ENCODE peak calls at places on chromosome 1, in seven cellular contexts. One of them, this sample, is unnamed.

GRCh38 chr1:223088713-223089240 is 54.3 kb downstream of the TLR5 start:
- DNase-seq in A549: no peak
- DNase-seq in glutamatergic neuron: no peak
- DNase-seq in stomach: no peak
- DNase-seq in activated gamma-delta T cell treated with Interleukin-2 at 50 U/mL for 16 hours: no peak
- DNase-seq in WTC11: no peak
- DNase-seq in activated naive CD4-positive, alpha-beta T cell treated with anti-CD3 and anti-CD28 coated beads, Interleukin-2, amount 50 U/mL, for 72 hours: no peak
- DNase-seq in this sample: no peak

GRCh38 chr1:231363624-231364023 is 25.5 kb downstream of the SPRTN start:
- DNase-seq in A549: no peak
- DNase-seq in glutamatergic neuron: no peak
- DNase-seq in stomach: no peak
- DNase-seq in activated gamma-delta T cell treated with Interleukin-2 at 50 U/mL for 16 hours: no peak
- DNase-seq in WTC11: no peak
- DNase-seq in activated naive CD4-positive, alpha-beta T cell treated with anti-CD3 and anti-CD28 coated beads, Interleukin-2, amount 50 U/mL, for 72 hours: no peak
- DNase-seq in this sample: no peak

GRCh38 chr1:107147813-107148212 is 7.0 kb downstream of the NTNG1 start:
- DNase-seq in A549: no peak
- DNase-seq in glutamatergic neuron: no peak
- DNase-seq in stomach: no peak
- DNase-seq in activated gamma-delta T cell treated with Interleukin-2 at 50 U/mL for 16 hours: no peak
- DNase-seq in WTC11: no peak
- DNase-seq in activated naive CD4-positive, alpha-beta T cell treated with anti-CD3 and anti-CD28 coated beads, Interleukin-2, amount 50 U/mL, for 72 hours: no peak
- DNase-seq in this sample: no peak

GRCh38 chr1:113390871-113391642 is 742 bp downstream of the MAGI3 start:
- DNase-seq in A549: peak
- DNase-seq in glutamatergic neuron: peak
- DNase-seq in stomach: peak
- DNase-seq in activated gamma-delta T cell treated with Interleukin-2 at 50 U/mL for 16 hours: peak
- DNase-seq in WTC11: peak
- DNase-seq in activated naive CD4-positive, alpha-beta T cell treated with anti-CD3 and anti-CD28 coated beads, Interleukin-2, amount 50 U/mL, for 72 hours: peak
- DNase-seq in this sample: peak

GRCh38 chr1:154469844-154470417 is 32.1 kb upstream of the TDRD10 start:
- DNase-seq in A549: no peak
- DNase-seq in glutamatergic neuron: no peak
- DNase-seq in stomach: no peak
- DNase-seq in activated gamma-delta T cell treated with Interleukin-2 at 50 U/mL for 16 hours: no peak
- DNase-seq in WTC11: no peak
- DNase-seq in activated naive CD4-positive, alpha-beta T cell treated with anti-CD3 and anti-CD28 coated beads, Interleukin-2, amount 50 U/mL, for 72 hours: no peak
- DNase-seq in this sample: no peak

GRCh38 chr1:154483941-154484803 is 17.8 kb upstream of the TDRD10 start:
- DNase-seq in A549: peak
- DNase-seq in glutamatergic neuron: no peak
- DNase-seq in stomach: peak
- DNase-seq in activated gamma-delta T cell treated with Interleukin-2 at 50 U/mL for 16 hours: no peak
- DNase-seq in WTC11: no peak
- DNase-seq in activated naive CD4-positive, alpha-beta T cell treated with anti-CD3 and anti-CD28 coated beads, Interleukin-2, amount 50 U/mL, for 72 hours: no peak
- DNase-seq in this sample: peak

GRCh38 chr1:170725326-170725725 is 61.4 kb downstream of the PRRX1 start:
- DNase-seq in A549: no peak
- DNase-seq in glutamatergic neuron: no peak
- DNase-seq in stomach: no peak
- DNase-seq in activated gamma-delta T cell treated with Interleukin-2 at 50 U/mL for 16 hours: no peak
- DNase-seq in WTC11: no peak
- DNase-seq in activated naive CD4-positive, alpha-beta T cell treated with anti-CD3 and anti-CD28 coated beads, Interleukin-2, amount 50 U/mL, for 72 hours: no peak
- DNase-seq in this sample: no peak

GRCh38 chr1:152623203-152623844 is 421 bp upstream of the LCE3A start:
- DNase-seq in A549: no peak
- DNase-seq in glutamatergic neuron: peak
- DNase-seq in stomach: no peak
- DNase-seq in activated gamma-delta T cell treated with Interleukin-2 at 50 U/mL for 16 hours: no peak
- DNase-seq in WTC11: no peak
- DNase-seq in activated naive CD4-positive, alpha-beta T cell treated with anti-CD3 and anti-CD28 coated beads, Interleukin-2, amount 50 U/mL, for 72 hours: no peak
- DNase-seq in this sample: no peak

GRCh38 chr1:59502009-59502691 is 205.3 kb downstream of the FGGY start:
- DNase-seq in A549: no peak
- DNase-seq in glutamatergic neuron: no peak
- DNase-seq in stomach: no peak
- DNase-seq in activated gamma-delta T cell treated with Interleukin-2 at 50 U/mL for 16 hours: no peak
- DNase-seq in WTC11: no peak
- DNase-seq in activated naive CD4-positive, alpha-beta T cell treated with anti-CD3 and anti-CD28 coated beads, Interleukin-2, amount 50 U/mL, for 72 hours: no peak
- DNase-seq in this sample: no peak

GRCh38 chr1:30912913-30913652 is 4.5 kb upstream of the SDC3 start:
- DNase-seq in A549: no peak
- DNase-seq in glutamatergic neuron: no peak
- DNase-seq in stomach: peak
- DNase-seq in activated gamma-delta T cell treated with Interleukin-2 at 50 U/mL for 16 hours: no peak
- DNase-seq in WTC11: no peak
- DNase-seq in activated naive CD4-positive, alpha-beta T cell treated with anti-CD3 and anti-CD28 coated beads, Interleukin-2, amount 50 U/mL, for 72 hours: no peak
- DNase-seq in this sample: peak

GRCh38 chr1:1086911-1087341 is 12.8 kb upstream of the RNF223 start:
- DNase-seq in A549: no peak
- DNase-seq in glutamatergic neuron: no peak
- DNase-seq in stomach: no peak
- DNase-seq in activated gamma-delta T cell treated with Interleukin-2 at 50 U/mL for 16 hours: no peak
- DNase-seq in WTC11: no peak
- DNase-seq in activated naive CD4-positive, alpha-beta T cell treated with anti-CD3 and anti-CD28 coated beads, Interleukin-2, amount 50 U/mL, for 72 hours: no peak
- DNase-seq in this sample: no peak

GRCh38 chr1:151612506-151613274 is 840 bp downstream of the SNX27 start:
- DNase-seq in A549: peak
- DNase-seq in glutamatergic neuron: peak
- DNase-seq in stomach: no peak
- DNase-seq in activated gamma-delta T cell treated with Interleukin-2 at 50 U/mL for 16 hours: no peak
- DNase-seq in WTC11: peak
- DNase-seq in activated naive CD4-positive, alpha-beta T cell treated with anti-CD3 and anti-CD28 coated beads, Interleukin-2, amount 50 U/mL, for 72 hours: peak
- DNase-seq in this sample: peak